ENCODE peak calls at places on chromosomes 13 and 19, in five cellular contexts. A is T-helper 2 cell, R is NCI-H1436, J is T1000, E is A673. L is an unnamed sample.

GRCh38 chr19:23222998-23223652 is 27.1 kb downstream of the ZNF724 start:
- DNase-seq in A (no peak), J (no peak), E (no peak), R (no peak), L (no peak)

GRCh38 chr13:23639672-23640275 is 69.6 kb downstream of the TNFRSF19 start:
- DNase-seq in A (no peak), E (no peak), R (no peak), J (no peak), L (no peak)

GRCh38 chr13:70310720-70311119 is 202.5 kb upstream of the KLHL1 start:
- DNase-seq in J (no peak), R (peak; percentile 80), A (no peak), E (peak; percentile 47), L (no peak)

GRCh38 chr13:53201454-53202225 is 173.0 kb downstream of the OLFM4 start:
- DNase-seq in A (no peak), E (peak; percentile 60), R (no peak), J (no peak), L (no peak)

GRCh38 chr13:110226051-110226562 is 80.8 kb downstream of the COL4A1 start:
- DNase-seq in R (no peak), E (no peak), J (no peak), A (no peak), L (no peak)

GRCh38 chr13:41533676-41534075 is 76.3 kb downstream of the RGCC start:
- DNase-seq in J (no peak), R (no peak), E (no peak), A (no peak), L (no peak)

GRCh38 chr19:36152061-36152885 is at the start of gene COX7A1:
- DNase-seq in E (no peak), R (no peak), A (no peak), J (no peak), L (no peak)

GRCh38 chr13:21913010-21913409 is 242.1 kb downstream of the FGF9 start:
- DNase-seq in A (no peak), E (peak; percentile 26), J (no peak), R (no peak), L (no peak)

GRCh38 chr13:50617134-50617721 is 226.3 kb downstream of the DLEU7 start:
- DNase-seq in R (no peak), A (no peak), J (no peak), E (no peak), L (no peak)

GRCh38 chr13:46603165-46603603 is 50.2 kb downstream of the LRCH1 start:
- DNase-seq in J (no peak), R (no peak), E (no peak), A (no peak), L (no peak)

GRCh38 chr19:30664358-30665058 is 292.3 kb downstream of the ZNF536 start:
- DNase-seq in E (peak; percentile 60), R (no peak), A (no peak), J (no peak), L (no peak)

GRCh38 chr13:77522444-77522843 is 13.1 kb upstream of the SCEL start:
- DNase-seq in R (no peak), J (no peak), A (no peak), E (no peak), L (no peak)

GRCh38 chr19:3642296-3642695 is 15.7 kb upstream of the CACTIN start:
- DNase-seq in R (peak; percentile 72), A (no peak), E (no peak), J (no peak), L (no peak)

GRCh38 chr13:111117961-111118360 is 2.9 kb downstream of the ARHGEF7 start:
- DNase-seq in R (no peak), E (no peak), J (no peak), A (no peak), L (no peak)

GRCh38 chr19:33442706-33443105 is 69.2 kb downstream of the CEBPG start:
- DNase-seq in R (no peak), E (no peak), J (no peak), A (no peak), L (no peak)